ENCODE peak calls at places on chromosomes 12 and 14, in four cellular contexts. B is Right ventricle myocardium superior, U is amniotic stem cell, P is NCI-H526 treated with DMSO at 0.1 percent for 48 hours. Q is an unnamed sample.
A peak's percentile ranks its signal among the peaks of the same experiment; 100 is the strongest.

GRCh38 chr12:53063708-53064612 is 14.1 kb downstream of the TNS2 start:
- DNase-seq in B (peak; percentile 74), U (no peak), P (no peak), Q (no peak)

GRCh38 chr14:95500201-95500681 is 16.2 kb downstream of the SYNE3 start:
- DNase-seq in B (peak; percentile 60), U (no peak), P (no peak), Q (no peak)

GRCh38 chr12:49661191-49661590 is 37.8 kb downstream of the PRPF40B start:
- DNase-seq in B (no peak), U (no peak), P (no peak), Q (peak; percentile 30)

GRCh38 chr12:62211510-62211909 is 48.7 kb upstream of the USP15 start:
- DNase-seq in B (no peak), U (no peak), P (no peak), Q (no peak)

GRCh38 chr12:3668479-3669165 is 84.3 kb downstream of the CRACR2A start:
- DNase-seq in B (no peak), U (no peak), P (no peak), Q (no peak)

GRCh38 chr12:70635713-70636112 is 1.5 kb downstream of the PTPRB start:
- DNase-seq in B (no peak), U (no peak), P (no peak), Q (no peak)

GRCh38 chr12:32809196-32809595 is 53.5 kb upstream of the YARS2 start:
- DNase-seq in B (no peak), U (no peak), P (no peak), Q (no peak)

GRCh38 chr14:103733651-103734050 is 18.0 kb downstream of the ZFYVE21 start:
- DNase-seq in B (no peak), U (no peak), P (peak; percentile 80), Q (no peak)

GRCh38 chr14:105879867-105880561 is 353.6 kb downstream of the TMEM121 start:
- DNase-seq in B (peak; percentile 35), U (no peak), P (no peak), Q (no peak)

GRCh38 chr14:52268191-52269061 is 928 bp downstream of the PTGDR start:
- DNase-seq in B (peak; percentile 45), U (no peak), P (no peak), Q (no peak)

GRCh38 chr12:105623337-105623736 is 292.8 kb downstream of the C12orf75 start:
- DNase-seq in B (no peak), U (no peak), P (no peak), Q (no peak)

GRCh38 chr12:32455607-32456063 is 56.3 kb downstream of the FGD4 start:
- DNase-seq in B (no peak), U (peak; percentile 77), P (peak; percentile 32), Q (no peak)

GRCh38 chr14:59632381-59632780 is 55.8 kb upstream of the CCDC175 start:
- DNase-seq in B (no peak), U (no peak), P (peak; percentile 29), Q (peak; percentile 15)

GRCh38 chr14:36426836-36427235 is 93.2 kb downstream of the NKX2-1 start:
- DNase-seq in B (no peak), U (no peak), P (no peak), Q (no peak)

GRCh38 chr12:132471011-132471857 is 18.7 kb upstream of the FBRSL1 start:
- DNase-seq in B (peak; percentile 44), U (no peak), P (no peak), Q (no peak)

GRCh38 chr12:42969357-42969756 is 379.8 kb upstream of the PRICKLE1 start:
- DNase-seq in B (peak; percentile 51), U (no peak), P (no peak), Q (no peak)

GRCh38 chr12:120069278-120069677 is 47.3 kb downstream of the RAB35 start:
- DNase-seq in B (no peak), U (no peak), P (no peak), Q (no peak)

GRCh38 chr12:126286203-126286602 is 1221.0 kb downstream of the AACS start:
- DNase-seq in B (no peak), U (no peak), P (peak; percentile 2), Q (no peak)

GRCh38 chr12:131608740-131609665 is 101.9 kb upstream of the SFSWAP start:
- DNase-seq in B (peak; percentile 83), U (peak; percentile 9), P (peak; percentile 13), Q (peak; percentile 42)

GRCh38 chr12:13250416-13250815 is 53.9 kb downstream of the EMP1 start:
- DNase-seq in B (no peak), U (no peak), P (no peak), Q (no peak)

GRCh38 chr14:74978416-74978947 is 23.1 kb upstream of the PGF start:
- DNase-seq in B (no peak), U (no peak), P (no peak), Q (no peak)

GRCh38 chr14:52790011-52790755 is 1.2 kb downstream of the GNPNAT1 start:
- DNase-seq in B (no peak), U (no peak), P (peak; percentile 38), Q (no peak)

GRCh38 chr12:121917950-121918678 is at the start of gene CFAP251:
- DNase-seq in B (peak; percentile 98), U (no peak), P (peak; percentile 84), Q (peak; percentile 89)

GRCh38 chr14:92846162-92846897 is 52.2 kb downstream of the GOLGA5 start:
- DNase-seq in B (no peak), U (peak; percentile 17), P (no peak), Q (no peak)

GRCh38 chr14:75871181-75871880 is 110.5 kb downstream of the TGFB3 start:
- DNase-seq in B (no peak), U (no peak), P (no peak), Q (no peak)

GRCh38 chr14:80055912-80056801 is 155.1 kb downstream of the DIO2 start:
- DNase-seq in B (peak; percentile 20), U (no peak), P (peak; percentile 41), Q (no peak)

GRCh38 chr12:80936642-80937390 is 918 bp downstream of the LIN7A start:
- DNase-seq in B (peak; percentile 61), U (peak; percentile 1), P (peak; percentile 63), Q (no peak)

GRCh38 chr12:121279507-121279915 is 17.0 kb downstream of the CAMKK2 start:
- DNase-seq in B (peak; percentile 79), U (no peak), P (no peak), Q (no peak)

GRCh38 chr14:104856869-104857860 is 7.9 kb upstream of the CEP170B start:
- DNase-seq in B (no peak), U (no peak), P (no peak), Q (no peak)

GRCh38 chr14:32435411-32435810 is 106.3 kb downstream of the AKAP6 start:
- DNase-seq in B (no peak), U (no peak), P (no peak), Q (no peak)

GRCh38 chr12:49622501-49623141 is 740 bp upstream of the PRPF40B start:
- DNase-seq in B (peak; percentile 49), U (no peak), P (no peak), Q (peak; percentile 27)

GRCh38 chr14:89607453-89607852 is 190.4 kb upstream of the FOXN3 start:
- DNase-seq in B (no peak), U (no peak), P (no peak), Q (no peak)

GRCh38 chr14:93688239-93688666 is 100.0 kb downstream of the PRIMA1 start:
- DNase-seq in B (no peak), U (no peak), P (no peak), Q (no peak)

GRCh38 chr12:75526655-75527511 is 15.5 kb upstream of the KRR1 start:
- DNase-seq in B (no peak), U (peak; percentile 28), P (peak; percentile 4), Q (no peak)

GRCh38 chr14:100677152-100677924 is 49.4 kb upstream of the DLK1 start:
- DNase-seq in B (peak; percentile 61), U (no peak), P (no peak), Q (no peak)

GRCh38 chr14:32109676-32110075 is 32.6 kb downstream of the ARHGAP5 start:
- DNase-seq in B (no peak), U (peak; percentile 41), P (no peak), Q (no peak)